ENCODE peak calls at places on chromosome 22, in eight cellular contexts. One of them, this sample, is unnamed.

GRCh38 chr22:22930571-22931556 is 43.2 kb downstream of the IGLL5 start:
- DNase-seq in HCT116: no peak
- DNase-seq in endothelial cell of umbilical vein: no peak
- DNase-seq in cardiac fibroblast: no peak
- DNase-seq in midbrain: no peak
- DNase-seq in GM19239: no peak
- DNase-seq in A549: no peak
- DNase-seq in putamen: no peak
- DNase-seq in this sample: no peak

GRCh38 chr22:50677493-50678217 is 5.0 kb downstream of the SHANK3 start:
- DNase-seq in midbrain: no peak
- DNase-seq in HCT116: no peak
- DNase-seq in endothelial cell of umbilical vein: no peak
- DNase-seq in GM19239: no peak
- DNase-seq in putamen: no peak
- DNase-seq in cardiac fibroblast: no peak
- DNase-seq in A549: no peak
- DNase-seq in this sample: no peak

GRCh38 chr22:46522743-46523300 is 14.6 kb downstream of the CELSR1 start:
- DNase-seq in putamen: no peak
- DNase-seq in A549: no peak
- DNase-seq in GM19239: no peak
- DNase-seq in HCT116: no peak
- DNase-seq in endothelial cell of umbilical vein: no peak
- DNase-seq in midbrain: no peak
- DNase-seq in cardiac fibroblast: no peak
- DNase-seq in this sample: no peak

GRCh38 chr22:31496735-31497146 is 405 bp downstream of the SFI1 start:
- DNase-seq in A549: no peak
- DNase-seq in midbrain: no peak
- DNase-seq in GM19239: no peak
- DNase-seq in endothelial cell of umbilical vein: no peak
- DNase-seq in HCT116: no peak
- DNase-seq in cardiac fibroblast: no peak
- DNase-seq in putamen: no peak
- DNase-seq in this sample: no peak

GRCh38 chr22:21726650-21727049 is 8.9 kb downstream of the YPEL1 start:
- DNase-seq in GM19239: no peak
- DNase-seq in HCT116: peak
- DNase-seq in A549: peak
- DNase-seq in cardiac fibroblast: no peak
- DNase-seq in putamen: no peak
- DNase-seq in endothelial cell of umbilical vein: no peak
- DNase-seq in midbrain: no peak
- DNase-seq in this sample: no peak

GRCh38 chr22:25898707-25899365 is 156.8 kb downstream of the MYO18B start:
- DNase-seq in A549: no peak
- DNase-seq in putamen: no peak
- DNase-seq in endothelial cell of umbilical vein: no peak
- DNase-seq in GM19239: no peak
- DNase-seq in cardiac fibroblast: no peak
- DNase-seq in HCT116: peak
- DNase-seq in midbrain: peak
- DNase-seq in this sample: no peak

GRCh38 chr22:22710719-22711531 is 66.5 kb downstream of the GGTLC2 start:
- DNase-seq in cardiac fibroblast: peak
- DNase-seq in midbrain: peak
- DNase-seq in putamen: no peak
- DNase-seq in endothelial cell of umbilical vein: peak
- DNase-seq in HCT116: no peak
- DNase-seq in A549: peak
- DNase-seq in GM19239: no peak
- DNase-seq in this sample: peak

GRCh38 chr22:18966748-18967147 is 30.7 kb upstream of the PRODH start:
- DNase-seq in GM19239: no peak
- DNase-seq in midbrain: no peak
- DNase-seq in cardiac fibroblast: no peak
- DNase-seq in putamen: no peak
- DNase-seq in endothelial cell of umbilical vein: no peak
- DNase-seq in A549: no peak
- DNase-seq in HCT116: no peak
- DNase-seq in this sample: no peak

GRCh38 chr22:32199961-32200360 is 4.9 kb downstream of the RFPL2 start:
- DNase-seq in A549: no peak
- DNase-seq in cardiac fibroblast: no peak
- DNase-seq in GM19239: no peak
- DNase-seq in midbrain: no peak
- DNase-seq in HCT116: no peak
- DNase-seq in endothelial cell of umbilical vein: no peak
- DNase-seq in putamen: no peak
- DNase-seq in this sample: no peak

This sample was measured in mesenteric fat pad.